ENCODE peak calls at places on chromosomes 13 and 19, in four cellular contexts. One of them, this sample, is unnamed.
A peak's percentile ranks its signal among the peaks of the same experiment; 100 is the strongest.

GRCh38 chr19:15248648-15249559 is 16.7 kb upstream of the EPHX3 start:
- DNase-seq in BJ: peak; percentile 52
- DNase-seq in cardiac muscle cell: peak; percentile 92
- DNase-seq in tibial nerve: peak; percentile 85
- DNase-seq in this sample: no peak

GRCh38 chr19:49590971-49591730 is at the start of gene PRR12:
- DNase-seq in BJ: no peak
- DNase-seq in cardiac muscle cell: peak; percentile 77
- DNase-seq in tibial nerve: no peak
- DNase-seq in this sample: peak; percentile 94

GRCh38 chr19:16027528-16027927 is 48.8 kb upstream of the TPM4 start:
- DNase-seq in BJ: no peak
- DNase-seq in cardiac muscle cell: no peak
- DNase-seq in tibial nerve: no peak
- DNase-seq in this sample: no peak

GRCh38 chr13:64074989-64075474 is 2659.4 kb upstream of the PCDH20 start:
- DNase-seq in BJ: no peak
- DNase-seq in cardiac muscle cell: no peak
- DNase-seq in tibial nerve: no peak
- DNase-seq in this sample: no peak

GRCh38 chr13:45834411-45834994 is 17.1 kb downstream of the SIAH3 start:
- DNase-seq in BJ: no peak
- DNase-seq in cardiac muscle cell: no peak
- DNase-seq in tibial nerve: no peak
- DNase-seq in this sample: no peak

GRCh38 chr19:35882074-35882832 is 13.9 kb downstream of the APLP1 start:
- DNase-seq in BJ: no peak
- DNase-seq in cardiac muscle cell: peak; percentile 84
- DNase-seq in tibial nerve: no peak
- DNase-seq in this sample: no peak

GRCh38 chr13:108549989-108550388 is 79.4 kb upstream of the MYO16 start:
- DNase-seq in BJ: no peak
- DNase-seq in cardiac muscle cell: no peak
- DNase-seq in tibial nerve: no peak
- DNase-seq in this sample: no peak

GRCh38 chr19:459724-460511 is 915 bp downstream of the SHC2 start:
- DNase-seq in BJ: no peak
- DNase-seq in cardiac muscle cell: peak; percentile 30
- DNase-seq in tibial nerve: peak; percentile 43
- DNase-seq in this sample: no peak

GRCh38 chr19:23779645-23780044 is 21.0 kb upstream of the ZNF681 start:
- DNase-seq in BJ: no peak
- DNase-seq in cardiac muscle cell: no peak
- DNase-seq in tibial nerve: no peak
- DNase-seq in this sample: peak; percentile 31

GRCh38 chr13:44876782-44877324 is 112.4 kb downstream of the NUFIP1 start:
- DNase-seq in BJ: no peak
- DNase-seq in cardiac muscle cell: no peak
- DNase-seq in tibial nerve: no peak
- DNase-seq in this sample: no peak

GRCh38 chr19:13262450-13262849 is 112.2 kb downstream of the IER2 start:
- DNase-seq in BJ: peak; percentile 6
- DNase-seq in cardiac muscle cell: peak; percentile 69
- DNase-seq in tibial nerve: no peak
- DNase-seq in this sample: no peak

GRCh38 chr13:35198821-35199220 is 256.8 kb downstream of the NBEA start:
- DNase-seq in BJ: no peak
- DNase-seq in cardiac muscle cell: no peak
- DNase-seq in tibial nerve: no peak
- DNase-seq in this sample: no peak

GRCh38 chr19:29105629-29106352 is 107.2 kb downstream of the UQCRFS1 start:
- DNase-seq in BJ: no peak
- DNase-seq in cardiac muscle cell: no peak
- DNase-seq in tibial nerve: no peak
- DNase-seq in this sample: no peak

GRCh38 chr13:44383945-44384344 is 10.3 kb downstream of the SERP2 start:
- DNase-seq in BJ: no peak
- DNase-seq in cardiac muscle cell: no peak
- DNase-seq in tibial nerve: no peak
- DNase-seq in this sample: no peak

GRCh38 chr13:97798171-97798821 is 155.2 kb upstream of the IPO5 start:
- DNase-seq in BJ: no peak
- DNase-seq in cardiac muscle cell: peak; percentile 59
- DNase-seq in tibial nerve: no peak
- DNase-seq in this sample: no peak

GRCh38 chr19:39737351-39737750 is 478 bp downstream of the CLC start:
- DNase-seq in BJ: no peak
- DNase-seq in cardiac muscle cell: no peak
- DNase-seq in tibial nerve: no peak
- DNase-seq in this sample: no peak

GRCh38 chr13:44052843-44053607 is 173.3 kb downstream of the LACC1 start:
- DNase-seq in BJ: no peak
- DNase-seq in cardiac muscle cell: peak; percentile 82
- DNase-seq in tibial nerve: no peak
- DNase-seq in this sample: no peak

GRCh38 chr19:15995536-15995935 is 46.7 kb downstream of the OR10H4 start:
- DNase-seq in BJ: no peak
- DNase-seq in cardiac muscle cell: no peak
- DNase-seq in tibial nerve: no peak
- DNase-seq in this sample: peak; percentile 81

GRCh38 chr19:40716031-40716654 is 543 bp downstream of the COQ8B start:
- DNase-seq in BJ: no peak
- DNase-seq in cardiac muscle cell: no peak
- DNase-seq in tibial nerve: no peak
- DNase-seq in this sample: no peak

GRCh38 chr13:85675508-85675907 is 123.7 kb downstream of the SLITRK6 start:
- DNase-seq in BJ: no peak
- DNase-seq in cardiac muscle cell: no peak
- DNase-seq in tibial nerve: no peak
- DNase-seq in this sample: no peak

GRCh38 chr13:98371624-98372023 is 194.6 kb upstream of the RNF113B start:
- DNase-seq in BJ: no peak
- DNase-seq in cardiac muscle cell: no peak
- DNase-seq in tibial nerve: no peak
- DNase-seq in this sample: peak; percentile 31

GRCh38 chr19:38250821-38251563 is 5.2 kb downstream of the PPP1R14A start:
- DNase-seq in BJ: no peak
- DNase-seq in cardiac muscle cell: peak; percentile 73
- DNase-seq in tibial nerve: peak; percentile 44
- DNase-seq in this sample: no peak

GRCh38 chr13:96474158-96474606 is 384.3 kb downstream of the HS6ST3 start:
- DNase-seq in BJ: no peak
- DNase-seq in cardiac muscle cell: no peak
- DNase-seq in tibial nerve: no peak
- DNase-seq in this sample: no peak

GRCh38 chr13:112990783-112991182 is 21.8 kb downstream of the MCF2L start:
- DNase-seq in BJ: no peak
- DNase-seq in cardiac muscle cell: no peak
- DNase-seq in tibial nerve: no peak
- DNase-seq in this sample: no peak

GRCh38 chr19:49216076-49216475 is 58.5 kb downstream of the TRPM4 start:
- DNase-seq in BJ: no peak
- DNase-seq in cardiac muscle cell: no peak
- DNase-seq in tibial nerve: no peak
- DNase-seq in this sample: no peak

GRCh38 chr13:40665754-40666057 is 735 bp downstream of the FOXO1 start:
- DNase-seq in BJ: no peak
- DNase-seq in cardiac muscle cell: no peak
- DNase-seq in tibial nerve: no peak
- DNase-seq in this sample: no peak

GRCh38 chr13:102122147-102122546 is 279.7 kb downstream of the FGF14 start:
- DNase-seq in BJ: no peak
- DNase-seq in cardiac muscle cell: no peak
- DNase-seq in tibial nerve: no peak
- DNase-seq in this sample: no peak

GRCh38 chr19:41997851-41998229 is 3.8 kb upstream of the ATP1A3 start:
- DNase-seq in BJ: no peak
- DNase-seq in cardiac muscle cell: no peak
- DNase-seq in tibial nerve: no peak
- DNase-seq in this sample: no peak

GRCh38 chr13:73984949-73985691 is 149.1 kb downstream of the KLF12 start:
- DNase-seq in BJ: no peak
- DNase-seq in cardiac muscle cell: peak; percentile 68
- DNase-seq in tibial nerve: no peak
- DNase-seq in this sample: no peak

GRCh38 chr13:56378566-56378965 is 762.2 kb upstream of the PRR20A start:
- DNase-seq in BJ: no peak
- DNase-seq in cardiac muscle cell: no peak
- DNase-seq in tibial nerve: no peak
- DNase-seq in this sample: no peak

GRCh38 chr13:24263652-24264051 is 45.7 kb upstream of the C1QTNF9 start:
- DNase-seq in BJ: no peak
- DNase-seq in cardiac muscle cell: peak; percentile 71
- DNase-seq in tibial nerve: no peak
- DNase-seq in this sample: no peak

GRCh38 chr13:76632388-76633044 is 253.7 kb downstream of the KCTD12 start:
- DNase-seq in BJ: no peak
- DNase-seq in cardiac muscle cell: peak; percentile 10
- DNase-seq in tibial nerve: no peak
- DNase-seq in this sample: no peak

GRCh38 chr13:76527041-76527440 is 359.2 kb downstream of the KCTD12 start:
- DNase-seq in BJ: no peak
- DNase-seq in cardiac muscle cell: no peak
- DNase-seq in tibial nerve: no peak
- DNase-seq in this sample: no peak

GRCh38 chr13:50085063-50085462 is 69.8 kb downstream of the KCNRG start:
- DNase-seq in BJ: no peak
- DNase-seq in cardiac muscle cell: peak; percentile 67
- DNase-seq in tibial nerve: no peak
- DNase-seq in this sample: no peak
- H3K4me3 ChIP-seq in BJ: peak overlapping the region; percentile 12
- H3K4me3 ChIP-seq in cardiac muscle cell: no peak overlapping the region
- H3K4me3 ChIP-seq in tibial nerve: peak overlapping the region; percentile 13
- H3K4me3 ChIP-seq in this sample: peak overlapping the region; percentile 38

GRCh38 chr19:2464389-2464788 is 7.6 kb upstream of the LMNB2 start:
- DNase-seq in BJ: no peak
- DNase-seq in cardiac muscle cell: peak; percentile 10
- DNase-seq in tibial nerve: no peak
- DNase-seq in this sample: no peak

GRCh38 chr19:2460245-2460644 is 3.5 kb upstream of the LMNB2 start:
- DNase-seq in BJ: no peak
- DNase-seq in cardiac muscle cell: no peak
- DNase-seq in tibial nerve: no peak
- DNase-seq in this sample: no peak

GRCh38 chr19:2458054-2458453 is 1.3 kb upstream of the LMNB2 start:
- DNase-seq in BJ: no peak
- DNase-seq in cardiac muscle cell: no peak
- DNase-seq in tibial nerve: no peak
- DNase-seq in this sample: no peak

GRCh38 chr19:2462635-2463421 is 6.1 kb upstream of the LMNB2 start:
- DNase-seq in BJ: peak; percentile 57
- DNase-seq in cardiac muscle cell: peak; percentile 98
- DNase-seq in tibial nerve: peak; percentile 66
- DNase-seq in this sample: peak; percentile 94

DNA sequence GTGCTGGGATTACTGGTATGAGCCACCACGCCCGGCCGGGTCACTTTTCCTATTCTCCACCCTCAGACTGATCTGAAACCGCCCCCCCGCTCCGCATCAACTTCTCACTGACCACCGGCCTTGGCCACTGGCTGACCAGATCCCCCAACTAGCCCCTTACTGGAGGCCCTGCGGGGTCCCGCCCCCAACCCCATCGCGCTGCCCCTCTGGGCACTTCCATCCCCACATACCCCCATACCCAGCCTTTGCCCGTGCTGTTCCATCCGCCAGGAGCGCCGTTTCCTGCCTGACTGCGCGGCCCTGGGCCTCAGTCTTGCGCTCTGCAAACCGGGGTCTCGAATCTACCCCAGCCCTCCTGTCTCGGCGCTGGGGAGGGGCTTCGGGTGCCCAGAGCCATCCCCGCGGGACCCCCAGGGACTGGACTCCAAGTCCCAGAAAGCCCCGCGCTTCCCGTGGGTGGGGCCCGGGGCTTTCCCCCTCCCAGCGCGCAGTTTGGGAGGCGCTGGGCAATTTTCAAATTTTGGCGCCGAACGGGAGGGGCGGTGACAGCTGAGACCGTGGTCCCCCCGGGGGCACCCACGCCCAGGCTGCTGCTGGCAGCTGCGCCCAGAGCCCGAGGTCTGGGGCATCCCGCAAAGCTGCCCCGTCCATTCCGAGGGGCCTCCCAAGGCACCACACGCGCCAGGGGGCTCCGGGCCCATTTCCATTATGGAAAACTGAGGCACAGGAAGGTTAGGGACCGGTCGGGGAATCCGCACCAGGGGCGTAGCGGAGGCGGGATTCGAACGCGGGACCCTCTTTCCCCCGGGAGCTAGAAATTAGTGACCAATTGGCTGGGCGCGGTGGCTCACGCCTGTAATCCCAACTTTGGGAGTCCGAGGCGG is 5.2 kb upstream of the LMNB2 start:
- DNase-seq in BJ: no peak
- DNase-seq in cardiac muscle cell: peak; percentile 71
- DNase-seq in tibial nerve: no peak
- DNase-seq in this sample: no peak
- TF ChIP-seq CTCF in BJ: peak; percentile 50
- TF ChIP-seq CTCF in cardiac muscle cell: peak; percentile 18
- TF ChIP-seq CTCF in tibial nerve: no peak
- TF ChIP-seq CTCF in this sample: peak; percentile 15

GRCh38 chr19:44750713-44751112 is 2.2 kb downstream of the BCL3 start:
- DNase-seq in BJ: no peak
- DNase-seq in cardiac muscle cell: no peak
- DNase-seq in tibial nerve: no peak
- DNase-seq in this sample: no peak
- H3K4me3 ChIP-seq in BJ: peak overlapping the region; percentile 73
- H3K4me3 ChIP-seq in cardiac muscle cell: no peak overlapping the region
- H3K4me3 ChIP-seq in tibial nerve: no peak overlapping the region
- H3K4me3 ChIP-seq in this sample: peak overlapping the region; percentile 84

DNA sequence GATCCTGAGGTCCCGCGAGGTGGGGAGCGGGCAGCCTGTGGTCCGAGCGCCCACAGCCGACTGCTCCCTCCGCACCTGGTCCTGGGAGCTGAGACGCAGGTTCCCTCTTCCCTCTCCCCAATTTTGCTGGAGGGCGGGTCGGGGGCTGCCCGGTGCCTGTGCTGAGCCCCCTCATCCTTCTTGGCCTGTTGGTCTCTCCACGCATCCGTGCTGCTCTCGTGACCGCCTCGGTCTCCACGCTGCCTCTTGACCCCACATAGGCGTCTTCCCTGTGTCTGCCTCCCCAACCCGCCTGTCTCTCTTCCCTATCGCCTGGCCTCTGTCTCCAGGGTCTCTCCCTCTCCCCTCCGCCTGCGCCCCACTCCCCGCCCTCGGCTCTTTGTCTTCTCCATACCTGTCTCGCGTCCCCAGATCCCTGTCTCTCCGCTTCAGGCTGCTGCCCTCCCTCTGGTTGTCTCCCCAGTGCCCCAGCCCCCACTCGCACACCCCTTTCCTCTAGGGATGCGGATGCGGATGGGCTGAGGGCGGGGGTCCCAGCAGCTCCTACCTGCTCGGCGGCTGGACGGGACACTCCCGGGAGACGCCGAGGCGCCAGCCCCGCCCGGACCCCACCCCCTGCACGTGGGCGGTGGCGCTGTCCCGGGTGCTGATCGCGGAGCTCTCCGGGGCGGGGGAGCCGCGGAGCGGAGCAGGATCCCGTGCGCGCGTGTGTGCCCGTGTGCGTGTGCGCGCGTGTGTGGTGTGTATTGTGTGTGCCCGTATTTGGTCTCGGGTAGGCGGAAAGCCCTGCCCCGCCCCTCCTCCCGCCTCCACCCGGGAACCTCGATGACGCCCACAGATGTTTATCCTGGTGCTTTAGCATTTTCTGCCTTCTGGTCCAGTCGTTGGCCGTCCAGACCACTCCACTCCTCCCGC is at the start of gene SYT5:
- DNase-seq in BJ: no peak
- DNase-seq in cardiac muscle cell: peak; percentile 42
- DNase-seq in tibial nerve: no peak
- DNase-seq in this sample: no peak
- TF ChIP-seq CTCF in BJ: no peak
- TF ChIP-seq CTCF in cardiac muscle cell: no peak
- TF ChIP-seq CTCF in tibial nerve: no peak
- TF ChIP-seq CTCF in this sample: no peak

This sample was measured in esophagus muscularis mucosa.